ENCODE peak calls at places on chromosomes 2 and 18, in six cellular contexts. Z is ACHN; H is GM20000; V is stimulated activated CD8-positive, alpha-beta memory T cell treated with anti-CD3 and anti-CD28 coated beads, Interleukin-15, amount 100 ng/mL, for 1 hour; P is NCI-H1092; C is midbrain. A is an unnamed sample.

GRCh38 chr2:62333961-62334360 is 138.0 kb downstream of the B3GNT2 start:
- DNase-seq in C (no peak), Z (no peak), P (peak), V (no peak), H (no peak), A (no peak)

GRCh38 chr2:202530038-202530437 is 104.7 kb upstream of the FAM117B start:
- DNase-seq in V (no peak), P (no peak), Z (no peak), C (no peak), H (no peak), A (no peak)

GRCh38 chr2:72034353-72035095 is 113.1 kb downstream of the CYP26B1 start:
- DNase-seq in C (no peak), H (no peak), P (no peak), Z (no peak), V (no peak), A (no peak)

GRCh38 chr2:144931976-144932375 is 412.1 kb upstream of the ZEB2 start:
- DNase-seq in C (no peak), H (no peak), Z (no peak), P (no peak), V (no peak), A (no peak)

GRCh38 chr2:197122821-197123220 is 187.8 kb downstream of the ANKRD44 start:
- DNase-seq in C (no peak), V (no peak), P (no peak), H (no peak), Z (no peak), A (no peak)

GRCh38 chr2:9463698-9464034 is 10.7 kb upstream of the IAH1 start:
- DNase-seq in P (no peak), Z (no peak), V (no peak), C (no peak), H (no peak), A (no peak)

GRCh38 chr2:46164581-46165301 is 132.5 kb upstream of the EPAS1 start:
- DNase-seq in V (no peak), Z (peak), P (no peak), H (no peak), C (peak), A (peak)

GRCh38 chr2:43985359-43985758 is 10.4 kb downstream of the LRPPRC start:
- DNase-seq in V (no peak), P (no peak), Z (peak), H (no peak), C (no peak), A (no peak)

GRCh38 chr2:86037141-86037794 is 68.4 kb downstream of the POLR1A start:
- DNase-seq in C (no peak), P (peak), V (no peak), Z (peak), H (no peak), A (no peak)

GRCh38 chr2:236209996-236210395 is 41.8 kb upstream of the GBX2 start:
- DNase-seq in C (no peak), V (no peak), P (no peak), Z (no peak), H (no peak), A (no peak)

GRCh38 chr2:190506666-190507065 is 27.9 kb downstream of the NEMP2 start:
- DNase-seq in H (no peak), Z (no peak), C (no peak), P (peak), V (no peak), A (no peak)

GRCh38 chr2:157592983-157593382 is 35.7 kb downstream of the ACVR1C start:
- DNase-seq in H (no peak), Z (peak), P (no peak), V (no peak), C (peak), A (no peak)

GRCh38 chr18:46134920-46135675 is 30.9 kb downstream of the HAUS1 start:
- DNase-seq in H (no peak), V (no peak), C (peak), P (no peak), Z (no peak), A (no peak)

GRCh38 chr18:35116784-35117318 is 75.6 kb downstream of the MAPRE2 start:
- DNase-seq in P (no peak), C (no peak), V (no peak), H (no peak), Z (no peak), A (no peak)

A was measured in PC-9.